ENCODE peak calls at places on chromosomes 2 and 18, in seven cellular contexts. Q, W, V, S, X, L and P are unnamed samples.

GRCh38 chr18:36129300-36130038 is at the start of the genes ELP2 and SLC39A6:
- DNase-seq in Q (peak; percentile 99), W (peak; percentile 98), V (peak; percentile 95), S (peak; percentile 98), X (peak; percentile 96), L (peak; percentile 97), P (peak; percentile 97)

GRCh38 chr2:211093743-211094303 is 537.4 kb downstream of the CPS1 start:
- DNase-seq in Q (no peak), W (no peak), V (no peak), S (no peak), X (no peak), L (no peak), P (no peak)

GRCh38 chr18:23178661-23179081 is 43.4 kb downstream of the CABLES1 start:
- DNase-seq in Q (no peak), W (no peak), V (no peak), S (no peak), X (no peak), L (no peak), P (no peak)

GRCh38 chr2:121690095-121690494 is 40.8 kb upstream of the CLASP1 start:
- DNase-seq in Q (no peak), W (no peak), V (no peak), S (no peak), X (no peak), L (no peak), P (no peak)

GRCh38 chr2:106703161-106703560 is 182.8 kb downstream of the ST6GAL2 start:
- DNase-seq in Q (no peak), W (no peak), V (no peak), S (no peak), X (no peak), L (no peak), P (no peak)

GRCh38 chr2:22213237-22213636 is 1089.5 kb downstream of the TDRD15 start:
- DNase-seq in Q (no peak), W (no peak), V (no peak), S (no peak), X (no peak), L (no peak), P (no peak)

GRCh38 chr2:100713106-100713505 is 106.8 kb upstream of the NPAS2 start:
- DNase-seq in Q (no peak), W (no peak), V (no peak), S (no peak), X (no peak), L (no peak), P (no peak)

GRCh38 chr18:23356915-23357421 is 96.1 kb upstream of the RIOK3 start:
- DNase-seq in Q (no peak), W (no peak), V (no peak), S (no peak), X (no peak), L (no peak), P (no peak)

GRCh38 chr2:140580799-140581198 is 1550.0 kb downstream of the LRP1B start:
- DNase-seq in Q (no peak), W (no peak), V (no peak), S (no peak), X (no peak), L (no peak), P (no peak)

GRCh38 chr18:66534110-66534509 is 69.8 kb downstream of the CDH19 start:
- DNase-seq in Q (no peak), W (no peak), V (no peak), S (no peak), X (no peak), L (no peak), P (no peak)

GRCh38 chr2:173961346-173961705 is 3.8 kb downstream of the SP3 start:
- DNase-seq in Q (no peak), W (no peak), V (no peak), S (no peak), X (no peak), L (no peak), P (no peak)

GRCh38 chr2:188512456-188512855 is 220.8 kb downstream of the GULP1 start:
- DNase-seq in Q (no peak), W (no peak), V (no peak), S (no peak), X (no peak), L (no peak), P (no peak)

GRCh38 chr18:44651453-44651852 is 29.2 kb upstream of the SETBP1 start:
- DNase-seq in Q (no peak), W (no peak), V (no peak), S (no peak), X (no peak), L (no peak), P (no peak)

GRCh38 chr2:26035110-26035728 is 1.3 kb downstream of the RAB10 start:
- DNase-seq in Q (no peak), W (no peak), V (no peak), S (no peak), X (no peak), L (no peak), P (no peak)

GRCh38 chr2:219457784-219458369 is 23.2 kb downstream of the SPEG start:
- DNase-seq in Q (no peak), W (peak; percentile 38), V (no peak), S (peak; percentile 20), X (no peak), L (no peak), P (no peak)

GRCh38 chr2:217360781-217361485 is 501.1 kb upstream of the TNP1 start:
- DNase-seq in Q (no peak), W (peak; percentile 64), V (no peak), S (no peak), X (peak; percentile 28), L (no peak), P (no peak)

GRCh38 chr2:33448216-33448899 is 28.1 kb upstream of the RASGRP3 start:
- DNase-seq in Q (no peak), W (no peak), V (no peak), S (no peak), X (no peak), L (no peak), P (no peak)

GRCh38 chr18:7038330-7038846 is 79.2 kb downstream of the LAMA1 start:
- DNase-seq in Q (no peak), W (peak; percentile 79), V (no peak), S (peak; percentile 93), X (peak; percentile 84), L (peak; percentile 38), P (peak; percentile 87)

GRCh38 chr2:233436191-233436581 is 81.9 kb downstream of the DGKD start:
- DNase-seq in Q (no peak), W (no peak), V (no peak), S (no peak), X (no peak), L (peak; percentile 12), P (no peak)

GRCh38 chr2:26574066-26574899 is 66.9 kb downstream of the CIB4 start:
- DNase-seq in Q (peak; percentile 44), W (peak; percentile 12), V (no peak), S (peak; percentile 23), X (no peak), L (no peak), P (no peak)

GRCh38 chr18:75406491-75407445 is 20.7 kb downstream of the SMIM21 start:
- DNase-seq in Q (no peak), W (no peak), V (no peak), S (no peak), X (no peak), L (no peak), P (no peak)

GRCh38 chr18:22432672-22433137 is 15.0 kb upstream of the CTAGE1 start:
- DNase-seq in Q (no peak), W (peak; percentile 90), V (no peak), S (peak; percentile 86), X (peak; percentile 72), L (peak; percentile 55), P (peak; percentile 90)

GRCh38 chr2:235613671-235614070 is 119.8 kb downstream of the AGAP1 start:
- DNase-seq in Q (no peak), W (no peak), V (no peak), S (no peak), X (no peak), L (no peak), P (no peak)

GRCh38 chr18:26322892-26323653 is 96.8 kb downstream of the TAF4B start:
- DNase-seq in Q (no peak), W (no peak), V (no peak), S (no peak), X (no peak), L (no peak), P (no peak)
- H3K27ac ChIP-seq in Q (no peak overlapping the region), W (no peak overlapping the region), V (no peak overlapping the region), S (no peak overlapping the region), X (no peak overlapping the region), L (no peak overlapping the region), P (no peak overlapping the region)

GRCh38 chr2:96099861-96100798 is 16.2 kb downstream of the ADRA2B start:
- DNase-seq in Q (peak; percentile 39), W (peak; percentile 39), V (no peak), S (peak; percentile 58), X (no peak), L (no peak), P (peak; percentile 66)
- H3K27ac ChIP-seq in Q (no peak overlapping the region), W (no peak overlapping the region), V (no peak overlapping the region), S (no peak overlapping the region), X (no peak overlapping the region), L (no peak overlapping the region), P (peak overlapping the region; percentile 72)

DNA sequence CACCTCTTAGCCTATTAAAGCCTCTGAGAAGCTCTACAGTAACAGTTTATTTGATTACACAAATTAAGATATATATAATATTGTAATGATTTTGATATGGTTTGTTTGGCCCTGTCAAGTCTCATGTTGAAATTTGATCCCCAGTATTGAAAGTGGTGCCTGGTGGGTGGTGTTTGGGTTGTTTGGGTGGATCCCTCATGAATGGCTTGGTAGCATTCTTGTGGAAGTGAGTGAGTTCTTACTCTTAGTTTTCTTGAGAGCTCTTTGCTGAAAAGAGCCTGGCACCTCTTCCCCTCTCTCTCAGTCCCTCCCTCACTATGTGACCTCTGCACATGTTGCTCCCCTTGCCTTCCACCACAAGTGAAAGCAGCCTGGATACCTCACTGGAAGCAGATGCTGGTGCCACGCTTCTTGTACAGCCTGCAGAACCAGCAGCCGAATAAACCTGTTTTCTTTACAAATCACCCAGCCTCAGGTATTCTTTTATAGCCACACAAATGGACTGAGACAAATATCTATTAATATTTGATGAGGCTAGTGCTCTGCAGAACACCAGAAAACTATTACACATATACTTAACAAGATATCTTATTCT is 52.8 kb downstream of the SLC4A10 start:
- DNase-seq in Q (no peak), W (no peak), V (no peak), S (no peak), X (no peak), L (no peak), P (no peak)
- H3K27ac ChIP-seq in Q (no peak overlapping the region), W (no peak overlapping the region), V (no peak overlapping the region), S (no peak overlapping the region), X (no peak overlapping the region), L (no peak overlapping the region), P (no peak overlapping the region)

DNA sequence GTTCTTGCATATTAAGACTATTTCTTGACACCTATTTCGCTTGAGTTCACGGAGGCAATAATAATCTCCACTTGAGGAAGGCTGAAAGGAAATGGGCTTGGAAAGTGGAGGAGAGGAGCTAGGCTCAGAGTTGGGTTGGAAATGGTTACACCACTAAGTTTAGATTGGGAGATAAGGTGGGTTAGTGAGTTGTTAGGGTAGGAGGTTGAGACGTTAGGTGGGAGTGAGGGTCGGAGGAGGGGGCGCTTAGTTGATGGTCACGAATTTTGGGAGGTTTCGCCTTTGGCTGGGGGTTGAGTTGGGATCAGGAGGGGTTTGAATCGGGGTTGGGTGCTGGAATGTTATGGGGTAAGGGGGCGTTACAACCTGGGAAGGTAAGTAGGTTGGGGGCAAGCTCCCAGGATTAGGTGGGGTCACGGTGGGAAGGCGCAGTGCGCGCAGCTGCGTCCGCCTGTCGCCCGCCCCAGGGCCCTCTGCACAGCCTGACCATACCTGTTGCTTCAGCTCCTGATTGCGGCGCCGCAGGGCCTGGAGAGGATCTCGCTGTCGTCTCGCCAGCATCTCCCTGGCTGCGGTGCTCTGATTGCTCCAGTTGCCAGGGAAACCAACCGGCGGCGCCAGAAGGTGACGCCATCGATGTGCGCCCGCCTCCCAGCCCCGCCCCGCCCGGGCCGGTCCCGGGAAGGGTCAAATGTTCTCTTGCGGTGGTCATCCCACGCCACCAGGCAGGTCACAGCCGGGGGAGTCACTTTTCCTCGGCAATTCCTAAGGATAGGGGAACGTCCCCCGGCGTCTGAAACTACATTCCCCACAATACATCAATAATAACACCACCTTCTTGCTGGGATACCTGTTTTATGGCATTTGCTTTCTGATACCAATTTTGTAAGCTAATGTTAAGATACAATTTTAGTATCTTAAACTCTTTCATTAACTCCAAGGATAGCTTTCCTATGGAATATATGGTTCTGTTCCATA is at the start of gene NPHP1:
- DNase-seq in Q (peak; percentile 94), W (peak; percentile 88), V (peak; percentile 69), S (peak; percentile 94), X (peak; percentile 89), L (peak; percentile 82), P (peak; percentile 85)
- H3K27ac ChIP-seq in Q (peak within 1 kb of the TSS; percentile 25), W (no peak within 1 kb of the TSS), V (peak within 1 kb of the TSS; percentile 72), S (no peak within 1 kb of the TSS), X (peak within 1 kb of the TSS; percentile 88), L (no peak within 1 kb of the TSS), P (peak within 1 kb of the TSS; percentile 66)